ENCODE peak calls at places on chromosomes 16 and 17, in five cellular contexts. I is Panc1, M is RPMI7951, Y is lower leg skin, B is ACHN. Z is an unnamed sample.

GRCh38 chr17:73595068-73595865 is 49.0 kb downstream of the SDK2 start:
- DNase-seq in M (peak; percentile 83), B (peak; percentile 8), Y (no peak), I (no peak), Z (no peak)

GRCh38 chr16:4625617-4626159 is 1.1 kb downstream of the MGRN1 start:
- DNase-seq in B (no peak), Y (no peak), I (no peak), M (no peak), Z (no peak)

GRCh38 chr17:27457731-27458523 is 1.7 kb downstream of the KSR1 start:
- DNase-seq in B (no peak), M (peak; percentile 35), I (no peak), Y (no peak), Z (no peak)

GRCh38 chr16:49608801-49609200 is 235.2 kb downstream of the C16orf78 start:
- DNase-seq in I (no peak), Y (no peak), M (peak; percentile 25), B (peak; percentile 16), Z (no peak)

GRCh38 chr16:12027091-12027490 is 50.6 kb downstream of the SNX29 start:
- DNase-seq in Y (no peak), I (no peak), B (peak; percentile 15), M (no peak), Z (no peak)

GRCh38 chr17:17750881-17751280 is 69.6 kb downstream of the RAI1 start:
- DNase-seq in B (no peak), I (no peak), M (no peak), Y (no peak), Z (no peak)

GRCh38 chr16:10964039-10964890 is 19.9 kb downstream of the CLEC16A start:
- DNase-seq in B (peak; percentile 72), M (peak; percentile 87), Y (peak; percentile 79), I (no peak), Z (no peak)

GRCh38 chr16:14378131-14378551 is 251.9 kb downstream of the PARN start:
- DNase-seq in M (peak; percentile 81), Y (no peak), I (no peak), B (no peak), Z (no peak)

GRCh38 chr17:48335858-48336500 is 94.0 kb downstream of the SKAP1 start:
- DNase-seq in Y (no peak), B (peak; percentile 81), I (peak; percentile 62), M (peak; percentile 62), Z (no peak)

GRCh38 chr17:47897561-47897960 is 1.5 kb downstream of the SP2 start:
- DNase-seq in Y (no peak), I (no peak), M (no peak), B (no peak), Z (no peak)

GRCh38 chr17:292016-292415 is 60.6 kb downstream of the RPH3AL start:
- DNase-seq in B (no peak), Y (no peak), I (no peak), M (no peak), Z (no peak)

GRCh38 chr17:75209061-75209460 is 3.6 kb downstream of the NUP85 start:
- DNase-seq in B (no peak), Y (no peak), I (no peak), M (no peak), Z (no peak)

GRCh38 chr17:8001976-8002645 is at the start of gene GUCY2D:
- DNase-seq in Y (no peak), I (no peak), B (no peak), M (no peak), Z (peak; percentile 88)

GRCh38 chr17:41615454-41615853 is 2.9 kb upstream of the KRT16 start:
- DNase-seq in Y (no peak), B (no peak), I (no peak), M (no peak), Z (no peak)

GRCh38 chr17:75069783-75070182 is 18.0 kb upstream of the SLC16A5 start:
- DNase-seq in Y (no peak), M (no peak), B (peak; percentile 69), I (no peak), Z (no peak)

GRCh38 chr17:647340-648197 is 67.1 kb downstream of the VPS53 start:
- DNase-seq in M (no peak), I (no peak), B (no peak), Y (no peak), Z (no peak)

GRCh38 chr17:81125573-81126081 is 39.7 kb upstream of the PVALEF start:
- DNase-seq in Y (no peak), I (no peak), B (peak; percentile 29), M (peak; percentile 8), Z (no peak)

GRCh38 chr17:66834919-66835454 is at the start of gene CACNG5:
- DNase-seq in M (no peak), Y (no peak), B (peak; percentile 37), I (no peak), Z (peak; percentile 60)

GRCh38 chr17:76247304-76247703 is 7.0 kb upstream of the RNF157 start:
- DNase-seq in M (no peak), Y (no peak), B (no peak), I (no peak), Z (no peak)

Z was measured in mesenteric fat pad.